ENCODE peak calls at places on chromosomes 6 and 20, in six cellular contexts. I is nephron progenitor cell, P is heart right ventricle, T is foreskin fibroblast, H is neural crest cell, Q is AG10803. U is an unnamed sample.

GRCh38 chr20:16265334-16265733 is 307.9 kb downstream of the KIF16B start:
- DNase-seq in Q (no peak), H (no peak), I (no peak), P (no peak), T (no peak), U (no peak)

GRCh38 chr20:32432277-32432676 is 74.1 kb downstream of the ASXL1 start:
- DNase-seq in I (no peak), H (no peak), P (no peak), Q (no peak), T (no peak), U (no peak)

GRCh38 chr6:139882234-139882633 is 507.8 kb upstream of the CITED2 start:
- DNase-seq in T (no peak), I (peak), H (no peak), P (no peak), Q (no peak), U (no peak)

GRCh38 chr6:55528624-55529023 is 50.4 kb downstream of the HMGCLL1 start:
- DNase-seq in T (peak), I (no peak), H (no peak), P (no peak), Q (peak), U (no peak)

GRCh38 chr20:62548483-62548882 is 72.7 kb upstream of the GATA5 start:
- DNase-seq in P (no peak), H (no peak), I (peak), T (no peak), Q (no peak), U (no peak)

GRCh38 chr20:49505518-49505917 is 23.1 kb upstream of the KCNB1 start:
- DNase-seq in T (peak), P (peak), I (peak), H (peak), Q (peak), U (no peak)

GRCh38 chr20:5864873-5865582 is 85.3 kb downstream of the TRMT6 start:
- DNase-seq in P (no peak), Q (peak), T (peak), I (no peak), H (no peak), U (no peak)

GRCh38 chr6:56802570-56802969 is 152.3 kb upstream of the BEND6 start:
- DNase-seq in P (no peak), I (no peak), H (no peak), T (peak), Q (peak), U (no peak)

GRCh38 chr20:35912877-35913276 is 41.4 kb downstream of the SCAND1 start:
- DNase-seq in H (no peak), P (no peak), T (peak), I (no peak), Q (no peak), U (no peak)

GRCh38 chr6:161721511-161721910 is 447.6 kb upstream of the AGPAT4 start:
- DNase-seq in H (no peak), I (no peak), T (no peak), P (no peak), Q (no peak), U (no peak)

GRCh38 chr6:161722394-161722793 is 448.5 kb upstream of the AGPAT4 start:
- DNase-seq in T (no peak), I (no peak), H (no peak), Q (no peak), P (no peak), U (no peak)

GRCh38 chr6:161727063-161727462 is 453.2 kb upstream of the AGPAT4 start:
- DNase-seq in P (no peak), I (no peak), T (no peak), Q (no peak), H (no peak), U (no peak)
- TF ChIP-seq CTCF in P (no peak), I (no peak), T (no peak), Q (no peak), H (no peak), U (no peak)

GRCh38 chr6:159761135-159761872 is 541 bp upstream of the ACAT2 start:
- DNase-seq in I (peak), Q (no peak), H (peak), P (peak), T (no peak), U (no peak)

GRCh38 chr6:159760602-159761057 is 1.2 kb upstream of the ACAT2 start:
- DNase-seq in Q (peak), P (no peak), H (no peak), I (peak), T (peak), U (no peak)

GRCh38 chr6:159761873-159762680 is at the start of gene ACAT2:
- DNase-seq in H (peak), Q (peak), I (peak), T (peak), P (peak), U (peak)

GRCh38 chr6:159759645-159760044 is 2.2 kb upstream of the ACAT2 start:
- DNase-seq in Q (no peak), T (no peak), H (no peak), P (no peak), I (no peak), U (no peak)

DNA sequence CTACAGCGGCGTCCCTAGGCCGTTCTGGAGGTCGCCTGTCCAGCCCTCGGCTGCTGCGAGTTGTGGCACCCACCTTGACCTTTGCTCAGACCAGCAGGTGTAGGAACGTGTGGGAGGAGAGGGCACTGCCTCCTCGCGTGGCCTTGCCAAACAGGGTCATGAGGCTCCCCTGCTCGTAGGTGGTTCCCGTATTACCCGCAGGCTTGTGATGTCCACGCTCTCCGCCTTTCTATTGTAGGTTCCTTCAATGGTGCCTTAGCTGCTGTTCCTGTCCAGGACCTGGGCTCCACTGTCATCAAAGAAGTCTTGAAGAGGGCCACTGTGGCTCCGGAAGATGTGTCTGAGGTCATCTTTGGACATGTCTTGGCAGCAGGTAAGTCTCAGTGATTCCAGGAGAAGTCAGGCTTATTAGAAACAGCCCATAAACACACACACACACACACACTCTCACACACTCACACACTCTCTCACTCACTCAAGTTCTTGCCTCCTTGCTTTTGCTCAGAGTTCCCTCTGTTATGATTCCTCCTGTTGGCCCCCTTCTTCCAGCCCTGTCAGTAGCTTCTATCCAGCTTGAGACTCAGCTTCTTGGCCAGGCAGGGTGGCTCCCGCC is 942 bp downstream of the ACAT2 start:
- DNase-seq in T (no peak), H (no peak), P (peak), I (no peak), Q (no peak), U (peak)
- TF ChIP-seq CTCF in T (no peak), H (no peak), P (peak), I (no peak), Q (no peak), U (no peak)

GRCh38 chr20:33445881-33446615 is 2.5 kb upstream of the SNTA1 start:
- DNase-seq in I (no peak), P (no peak), Q (no peak), H (no peak), T (no peak), U (no peak)

GRCh38 chr20:33442136-33443005 is 1.2 kb downstream of the SNTA1 start:
- DNase-seq in I (no peak), T (no peak), Q (no peak), P (no peak), H (no peak), U (peak)

GRCh38 chr20:33443512-33444239 is at the start of gene SNTA1:
- DNase-seq in Q (peak), I (peak), T (peak), H (peak), P (peak), U (peak)

GRCh38 chr20:33443006-33443511 is 504 bp downstream of the SNTA1 start:
- DNase-seq in H (no peak), P (no peak), T (no peak), I (no peak), Q (no peak), U (peak)

GRCh38 chr20:33444797-33445560 is 1.4 kb upstream of the SNTA1 start:
- DNase-seq in Q (no peak), T (no peak), H (no peak), P (no peak), I (no peak), U (no peak)
- TF ChIP-seq CTCF in Q (no peak), T (no peak), H (no peak), P (peak), I (no peak), U (no peak)

GRCh38 chr20:3115190-3116107 is 30.9 kb upstream of the AVP start:
- DNase-seq in T (no peak), P (peak), H (peak), I (peak), Q (peak), U (no peak)
- TF ChIP-seq CTCF in T (peak), P (peak), H (peak), I (peak), Q (peak), U (peak)

GRCh38 chr20:57498425-57499400 is 26.2 kb downstream of the CTCFL start:
- DNase-seq in P (no peak), T (no peak), H (no peak), Q (peak), I (peak), U (no peak)
- TF ChIP-seq CTCF in P (peak), T (no peak), H (peak), Q (peak), I (peak), U (peak)

GRCh38 chr6:38702471-38703397 is at the start of gene GLO1:
- DNase-seq in H (peak), I (peak), P (peak), T (peak), Q (peak), U (peak)
- TF ChIP-seq CTCF in H (no peak), I (no peak), P (no peak), T (no peak), Q (no peak), U (no peak)

DNA sequence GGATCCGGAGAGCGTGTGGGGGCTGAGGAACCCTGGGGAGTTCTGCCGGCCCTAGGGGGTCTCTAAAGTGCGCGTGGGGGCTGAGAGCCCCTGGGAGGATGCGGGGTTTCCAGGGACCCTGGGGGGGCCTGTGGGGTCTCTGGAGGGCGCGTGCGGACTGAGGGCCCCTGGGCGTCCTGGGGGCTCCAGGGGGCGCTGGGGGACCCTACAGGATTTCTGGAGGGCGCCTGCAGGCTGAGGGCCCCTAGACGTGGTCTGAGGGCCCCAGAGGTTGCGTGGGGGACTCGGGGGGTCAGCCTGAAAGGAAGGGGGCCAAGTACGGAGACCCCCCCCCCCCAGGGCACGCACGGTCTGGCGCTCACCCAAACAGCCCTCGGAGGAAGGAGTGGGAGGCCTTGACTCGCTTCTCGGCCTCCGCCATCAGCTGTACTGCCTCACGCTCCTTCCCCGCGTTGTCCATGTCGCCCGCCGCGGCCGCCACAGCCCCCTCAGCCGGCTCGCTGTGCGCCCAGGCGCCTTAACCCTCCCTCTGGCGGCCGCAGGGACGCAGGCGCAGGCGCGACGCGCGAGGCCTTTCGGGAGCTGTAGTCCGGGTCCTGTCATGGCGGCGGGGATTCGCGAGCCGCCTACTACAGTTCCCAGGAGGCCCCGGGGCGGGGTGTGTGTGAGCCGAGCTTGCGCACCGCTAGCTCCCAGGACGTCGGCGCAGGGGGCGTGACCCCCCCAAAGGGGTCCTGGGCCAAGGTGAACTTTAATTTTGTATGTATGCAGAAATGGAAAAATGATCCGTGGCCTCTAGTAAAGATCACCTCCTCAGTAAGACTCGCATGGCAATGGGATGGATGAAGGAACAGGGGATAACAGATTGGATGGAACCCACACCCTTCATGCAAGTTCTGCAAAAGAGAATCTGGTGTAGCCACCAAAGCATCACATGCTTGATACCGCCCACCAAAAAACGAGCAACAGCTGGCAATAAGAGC is at the start of gene NAPB:
- DNase-seq in T (peak), I (peak), P (peak), Q (peak), H (peak), U (peak)
- TF ChIP-seq CTCF in T (peak), I (peak), P (peak), Q (peak), H (peak), U (peak)

DNA sequence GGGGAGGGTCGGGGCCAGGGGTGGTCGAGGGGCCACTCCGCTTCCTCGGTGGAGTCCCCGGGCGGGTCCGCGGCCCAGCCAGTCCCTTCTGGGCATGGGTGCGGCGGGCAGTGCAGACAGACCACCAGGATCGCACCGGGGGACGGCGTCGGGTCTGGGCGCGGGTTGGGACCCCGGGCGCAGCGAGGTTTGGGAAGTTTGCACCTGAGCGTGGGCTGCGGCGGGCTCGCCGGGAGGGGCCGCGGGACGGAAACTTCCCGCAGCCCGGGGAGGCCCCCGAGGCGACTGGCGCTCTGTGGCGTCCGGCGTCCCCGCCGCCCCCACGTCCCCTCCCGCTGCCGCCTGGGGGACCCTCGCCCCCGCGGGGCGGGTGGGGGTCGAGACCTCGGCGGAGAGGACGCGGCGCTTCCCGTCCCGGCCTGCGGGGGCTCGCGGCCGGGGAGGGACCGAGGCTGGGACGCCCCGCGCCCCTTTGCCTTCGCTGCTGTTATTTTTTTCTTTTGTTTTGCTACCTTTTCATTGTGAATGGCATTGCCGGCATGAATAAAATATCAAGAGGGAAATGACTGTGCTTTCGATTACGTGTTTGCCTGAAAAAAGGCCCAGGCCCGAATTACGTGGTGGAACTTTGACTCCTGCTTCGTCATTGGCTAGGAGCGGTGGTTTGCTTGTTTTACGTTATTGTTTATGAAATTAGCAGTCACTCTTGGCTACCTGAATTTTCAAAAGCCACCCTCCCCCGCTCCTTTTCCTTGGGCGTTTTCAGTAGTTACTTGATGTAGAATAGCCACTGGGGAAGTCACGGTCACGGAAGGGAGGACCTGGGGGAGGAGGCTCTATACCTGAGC is 701 bp downstream of the SNX9 start:
- DNase-seq in I (peak), P (peak), H (peak), T (peak), Q (peak), U (peak)
- TF ChIP-seq CTCF in I (no peak), P (no peak), H (peak), T (no peak), Q (no peak), U (no peak)

GRCh38 chr6:48764261-48764660 is 653.3 kb upstream of the PTCHD4 start:
- DNase-seq in I (no peak), T (no peak), P (no peak), Q (no peak), H (no peak), U (no peak)

GRCh38 chr6:48766349-48766748 is 655.4 kb upstream of the PTCHD4 start:
- DNase-seq in Q (peak), I (no peak), T (peak), H (no peak), P (no peak), U (no peak)

GRCh38 chr6:48765352-48765961 is 654.5 kb upstream of the PTCHD4 start:
- DNase-seq in H (peak), P (no peak), Q (peak), I (peak), T (peak), U (no peak)
- TF ChIP-seq CTCF in H (peak), P (peak), Q (peak), I (peak), T (peak), U (no peak)

U was measured in natural killer cell.